ENCODE peak calls at places on chromosomes 7 and 10, in four cellular contexts. V is AG09319, X is foreskin fibroblast, N is GM13977. Q is an unnamed sample.

GRCh38 chr10:49539320-49539885 is 482 bp upstream of the ERCC6 start:
- DNase-seq in V (no peak), X (peak), N (peak), Q (no peak)

GRCh38 chr10:103592186-103593021 is 98.9 kb downstream of the NEURL1 start:
- DNase-seq in V (no peak), X (no peak), N (peak), Q (peak)

GRCh38 chr10:21069929-21070363 is 172.8 kb upstream of the NEBL start:
- DNase-seq in V (no peak), X (no peak), N (no peak), Q (no peak)

GRCh38 chr7:158576050-158576762 is 11.4 kb downstream of the PTPRN2 start:
- DNase-seq in V (no peak), X (no peak), N (no peak), Q (no peak)

GRCh38 chr10:131161087-131161486 is 150.4 kb downstream of the TCERG1L start:
- DNase-seq in V (no peak), X (no peak), N (no peak), Q (no peak)

GRCh38 chr10:99598781-99599481 is 21.3 kb downstream of the SLC25A28 start:
- DNase-seq in V (no peak), X (no peak), N (no peak), Q (no peak)

GRCh38 chr7:136256491-136256890 is 279.3 kb upstream of the MTPN start:
- DNase-seq in V (no peak), X (no peak), N (no peak), Q (no peak)

GRCh38 chr10:60496181-60496580 is 106.5 kb upstream of the ANK3 start:
- DNase-seq in V (no peak), X (no peak), N (no peak), Q (no peak)

GRCh38 chr10:69335063-69335587 is 56.8 kb downstream of the HK1 start:
- DNase-seq in V (no peak), X (no peak), N (no peak), Q (peak)

GRCh38 chr7:24842449-24843241 is 85.4 kb upstream of the GSDME start:
- DNase-seq in V (no peak), X (peak), N (peak), Q (peak)

GRCh38 chr10:62278461-62278910 is 9.8 kb upstream of the RTKN2 start:
- DNase-seq in V (peak), X (no peak), N (no peak), Q (no peak)

GRCh38 chr10:69397972-69398371 is 18.7 kb downstream of the TACR2 start:
- DNase-seq in V (peak), X (no peak), N (no peak), Q (no peak)

GRCh38 chr10:98560585-98560984 is 113.8 kb upstream of the HPS1 start:
- DNase-seq in V (no peak), X (no peak), N (no peak), Q (no peak)

GRCh38 chr7:131327049-131327625 is 539 bp upstream of the MKLN1 start:
- DNase-seq in V (peak), X (peak), N (peak), Q (peak)

GRCh38 chr10:114401195-114401741 is 3.0 kb downstream of the AFAP1L2 start:
- DNase-seq in V (peak), X (peak), N (no peak), Q (peak)

GRCh38 chr7:71472962-71473361 is 341.0 kb downstream of the GALNT17 start:
- DNase-seq in V (no peak), X (no peak), N (no peak), Q (no peak)

GRCh38 chr7:26510226-26510957 is 218.7 kb downstream of the SNX10 start:
- DNase-seq in V (no peak), X (no peak), N (no peak), Q (no peak)

GRCh38 chr7:11753441-11753840 is 78.6 kb downstream of the THSD7A start:
- DNase-seq in V (no peak), X (no peak), N (no peak), Q (peak)

GRCh38 chr7:152177696-152178404 is 152.4 kb downstream of the GALNT11 start:
- DNase-seq in V (no peak), X (no peak), N (no peak), Q (no peak)

GRCh38 chr7:93310346-93310745 is 78.2 kb downstream of the VPS50 start:
- DNase-seq in V (no peak), X (no peak), N (no peak), Q (no peak)

GRCh38 chr10:5888843-5889623 is 660 bp downstream of the ANKRD16 start:
- DNase-seq in V (no peak), X (no peak), N (peak), Q (peak)
- TF ChIP-seq CTCF in V (no peak), X (no peak), N (peak), Q (no peak)

GRCh38 chr10:44978570-44979280 is at the start of gene DEPP1:
- DNase-seq in V (no peak), X (peak), N (no peak), Q (peak)
- TF ChIP-seq CTCF in V (no peak), X (no peak), N (no peak), Q (no peak)

DNA sequence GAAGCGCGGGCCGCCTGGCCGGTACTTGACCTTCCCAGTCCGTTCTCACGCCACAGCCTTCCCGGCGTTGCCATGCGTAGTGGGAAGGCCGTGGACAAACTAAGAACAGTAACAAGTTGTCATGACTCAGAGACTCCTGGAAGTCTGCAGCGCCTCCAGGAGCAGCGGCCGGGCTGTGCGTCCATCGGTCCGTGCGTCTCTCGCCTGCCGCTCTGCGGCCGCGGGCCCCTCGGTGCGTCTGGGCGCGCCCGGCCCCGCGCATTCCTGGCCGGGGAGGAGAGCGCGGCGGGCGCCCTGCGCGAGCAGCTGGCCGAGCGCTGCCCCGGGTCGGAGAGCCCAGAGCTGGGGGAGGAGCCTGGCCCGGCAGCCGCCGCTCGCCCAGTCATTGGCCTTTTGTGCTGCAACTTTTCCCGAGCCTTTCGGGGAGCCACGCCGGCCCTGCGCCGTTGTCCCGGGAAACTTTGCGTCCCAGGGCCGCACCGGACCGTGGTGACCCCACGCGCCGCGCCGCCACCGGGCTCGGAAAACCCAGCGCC is 123.7 kb downstream of the TACC2 start:
- DNase-seq in V (peak), X (peak), N (peak), Q (peak)
- TF ChIP-seq CTCF in V (peak), X (peak), N (no peak), Q (no peak)

GRCh38 chr7:156192921-156193320 is 380.7 kb upstream of the SHH start:
- DNase-seq in V (no peak), X (no peak), N (no peak), Q (no peak)
- TF ChIP-seq CTCF in V (no peak), X (no peak), N (no peak), Q (no peak)

GRCh38 chr10:94639902-94640301 is 43.6 kb upstream of the CYP2C18 start:
- DNase-seq in V (no peak), X (no peak), N (no peak), Q (no peak)
- TF ChIP-seq CTCF in V (no peak), X (no peak), N (no peak), Q (no peak)

GRCh38 chr7:36082910-36083309 is 70.1 kb upstream of the EEPD1 start:
- DNase-seq in V (no peak), X (no peak), N (no peak), Q (no peak)
- TF ChIP-seq CTCF in V (no peak), X (no peak), N (no peak), Q (no peak)

Q was measured in GM12865.